ENCODE peak calls at places on chromosomes 2 and 18, in four cellular contexts. U is stomach, G is GM12878, D is esophagus muscularis mucosa. M is an unnamed sample.
A peak's percentile ranks its signal among the peaks of the same experiment; 100 is the strongest.

GRCh38 chr2:102032368-102033027 is 40.7 kb downstream of the IL1R2 start:
- DNase-seq in U (no peak), D (no peak), G (no peak), M (no peak)

GRCh38 chr2:201860541-201861154 is 54.3 kb downstream of the CDK15 start:
- DNase-seq in G (peak; percentile 43), U (peak; percentile 40), D (no peak), M (no peak)

GRCh38 chr2:83085869-83086268 is 1373.2 kb downstream of the SUCLG1 start:
- DNase-seq in U (no peak), G (no peak), D (no peak), M (no peak)

GRCh38 chr18:4672152-4672551 is 217.0 kb upstream of the DLGAP1 start:
- DNase-seq in D (no peak), U (no peak), G (peak; percentile 9), M (no peak)

GRCh38 chr18:62758591-62758990 is 43.2 kb downstream of the PHLPP1 start:
- DNase-seq in G (no peak), D (no peak), U (no peak), M (no peak)

GRCh38 chr18:55302337-55302833 is 285.6 kb downstream of the TCF4 start:
- DNase-seq in D (no peak), U (no peak), G (no peak), M (peak; percentile 2)

GRCh38 chr2:99389946-99390345 is 52.8 kb downstream of the EIF5B start:
- DNase-seq in U (no peak), G (no peak), D (no peak), M (no peak)

GRCh38 chr2:47735912-47736311 is 47.0 kb upstream of the MSH6 start:
- DNase-seq in G (no peak), U (no peak), D (no peak), M (no peak)

GRCh38 chr18:39622431-39622830 is 2056.8 kb upstream of the CELF4 start:
- DNase-seq in D (no peak), U (no peak), G (no peak), M (no peak)

GRCh38 chr2:179861777-179862117 is 335 bp upstream of the ZNF385B start:
- DNase-seq in G (no peak), U (no peak), D (no peak), M (no peak)

GRCh38 chr2:227154976-227155375 is 9.0 kb downstream of the COL4A4 start:
- DNase-seq in D (peak; percentile 90), G (no peak), U (no peak), M (no peak)

GRCh38 chr2:169438476-169438875 is 40.8 kb upstream of the BBS5 start:
- DNase-seq in G (no peak), D (no peak), U (no peak), M (no peak)

GRCh38 chr18:3179430-3180089 is 40.2 kb downstream of the MYOM1 start:
- DNase-seq in G (peak; percentile 32), U (no peak), D (no peak), M (no peak)

GRCh38 chr2:151543898-151544297 is 134.2 kb downstream of the RIF1 start:
- DNase-seq in U (no peak), G (no peak), D (no peak), M (no peak)

GRCh38 chr2:24830351-24830750 is 37.1 kb downstream of the CENPO start:
- DNase-seq in G (no peak), D (no peak), U (no peak), M (no peak)

GRCh38 chr2:180146541-180146940 is 139.4 kb upstream of the CWC22 start:
- DNase-seq in U (no peak), D (no peak), G (no peak), M (no peak)

GRCh38 chr2:192195548-192196418 is 1.1 kb upstream of the TMEFF2 start:
- DNase-seq in U (peak; percentile 25), G (no peak), D (no peak), M (peak; percentile 19)

GRCh38 chr2:97931118-97931850 is 64.5 kb downstream of the TMEM131 start:
- DNase-seq in D (no peak), U (no peak), G (no peak), M (no peak)

GRCh38 chr18:3468833-3469232 is 18.9 kb downstream of the TGIF1 start:
- DNase-seq in U (no peak), G (no peak), D (peak; percentile 42), M (peak; percentile 46)

GRCh38 chr2:127011796-127012195 is 95.2 kb downstream of the BIN1 start:
- DNase-seq in D (no peak), U (no peak), G (no peak), M (no peak)

GRCh38 chr18:28163201-28163778 is 13.6 kb downstream of the CDH2 start:
- DNase-seq in D (no peak), G (no peak), U (no peak), M (no peak)

GRCh38 chr2:72932045-72932444 is 14.7 kb downstream of the EMX1 start:
- DNase-seq in U (no peak), D (no peak), G (no peak), M (no peak)

GRCh38 chr18:37282386-37283037 is 283.1 kb downstream of the CELF4 start:
- DNase-seq in D (no peak), U (no peak), G (no peak), M (no peak)

GRCh38 chr2:240395896-240396622 is 39.4 kb upstream of the GPC1 start:
- DNase-seq in D (no peak), G (no peak), U (no peak), M (no peak)

GRCh38 chr2:217105733-217106649 is 246.1 kb upstream of the TNP1 start:
- DNase-seq in U (no peak), G (no peak), D (peak; percentile 91), M (no peak)

GRCh38 chr2:38466409-38466808 is 89.3 kb upstream of the ATL2 start:
- DNase-seq in G (no peak), U (no peak), D (no peak), M (no peak)

GRCh38 chr2:38464971-38465788 is 88.1 kb upstream of the ATL2 start:
- DNase-seq in U (no peak), D (no peak), G (no peak), M (no peak)

GRCh38 chr2:38467768-38468463 is 90.8 kb upstream of the ATL2 start:
- DNase-seq in D (no peak), U (no peak), G (no peak), M (no peak)

GRCh38 chr2:38465789-38466127 is 88.7 kb upstream of the ATL2 start:
- DNase-seq in G (no peak), D (no peak), U (peak; percentile 55), M (no peak)

DNA sequence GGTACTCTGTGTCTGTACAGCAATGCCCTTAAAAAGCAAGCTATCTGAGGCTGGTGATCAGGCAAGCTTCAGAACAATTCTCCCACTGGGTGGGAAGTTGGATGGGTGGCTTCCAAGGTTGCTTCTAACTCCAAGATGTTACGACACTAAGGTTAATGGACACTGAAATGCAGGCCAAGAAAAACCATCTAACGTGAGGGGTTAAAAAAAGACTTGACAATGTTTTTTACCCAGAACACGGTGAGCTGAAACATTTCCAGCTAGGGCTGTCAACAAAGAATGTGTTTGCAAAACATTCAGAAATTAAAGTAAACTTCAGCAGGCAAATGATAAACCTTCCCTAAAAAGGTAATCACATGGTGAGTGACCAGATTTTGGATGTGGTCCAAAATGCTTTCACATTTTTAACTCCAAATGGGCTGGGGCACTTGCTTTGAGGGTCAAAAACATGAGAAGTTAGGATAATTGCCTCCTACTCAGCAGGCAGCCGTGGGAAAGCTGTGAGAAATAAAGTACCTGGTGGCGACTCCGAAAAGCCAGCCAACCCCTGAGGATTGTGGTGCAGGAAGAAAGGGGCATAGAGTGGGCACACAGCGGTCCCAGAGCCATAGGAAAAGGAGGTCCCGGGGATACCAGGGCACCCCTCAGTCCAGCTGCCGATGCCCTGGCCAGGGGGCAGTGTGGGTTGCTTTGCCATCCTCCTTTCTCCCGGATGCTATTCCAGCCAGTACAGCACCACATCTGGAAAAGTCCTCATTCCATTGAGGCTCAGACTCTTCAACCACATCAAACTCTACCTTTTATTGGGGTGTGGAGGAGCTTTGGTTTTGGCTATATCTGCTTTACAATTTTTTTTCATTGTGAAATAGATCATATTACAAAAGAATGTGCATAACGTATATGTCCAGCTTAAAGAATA is 90.0 kb upstream of the ATL2 start:
- DNase-seq in G (no peak), D (no peak), U (no peak), M (no peak)
- TF ChIP-seq EP300 in G (no peak), D (peak; percentile 88), U (peak; percentile 58), M (no peak)

DNA sequence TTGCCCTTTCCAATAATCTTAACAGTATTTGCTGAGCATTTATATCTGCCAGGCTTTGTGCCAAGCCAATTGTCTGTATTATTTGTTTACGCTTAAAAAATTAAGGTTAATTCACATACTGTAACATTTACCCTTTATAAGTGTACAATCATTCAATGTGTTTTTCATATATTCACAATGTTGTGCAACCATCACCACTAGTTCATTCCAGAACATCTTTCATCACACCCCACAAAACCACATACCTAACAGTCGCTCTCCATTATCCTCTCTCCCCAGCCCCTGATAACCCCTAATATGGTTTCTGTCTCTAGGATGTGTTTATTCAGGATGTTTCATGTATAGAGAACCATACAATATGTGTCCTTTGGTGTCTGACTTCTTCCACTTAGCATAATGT is 234.1 kb downstream of the INSIG2 start:
- DNase-seq in G (no peak), D (no peak), U (no peak), M (no peak)
- H3K27ac ChIP-seq in G (no peak overlapping the region), D (no peak overlapping the region), U (no peak overlapping the region), M (no peak overlapping the region)

GRCh38 chr2:19711470-19712372 is 190.1 kb downstream of the TTC32 start:
- DNase-seq in G (no peak), D (no peak), U (no peak), M (no peak)
- TF ChIP-seq POLR2AphosphoS5 in G (no peak), D (peak; percentile 53), U (peak; percentile 23), M (no peak)

DNA sequence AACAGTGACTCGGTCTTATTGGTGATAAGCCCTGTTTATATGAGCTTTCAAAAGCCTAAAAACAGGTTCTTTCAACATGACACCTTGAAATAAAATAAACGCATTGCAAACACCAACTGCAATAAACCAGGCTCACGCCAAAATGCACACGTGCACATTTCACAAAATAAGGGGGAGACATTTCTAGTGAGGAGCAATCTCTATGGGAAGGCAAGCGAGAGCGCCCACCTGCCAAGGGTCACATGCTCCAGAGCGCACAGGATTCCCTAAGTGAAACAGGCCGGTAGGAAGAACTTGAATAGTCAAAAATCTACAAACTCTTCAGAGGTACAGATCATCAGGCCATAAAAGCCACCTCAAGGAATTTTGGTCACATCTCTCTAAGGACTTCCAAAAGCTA is 1.9 kb downstream of the PID1 start:
- DNase-seq in G (no peak), U (no peak), D (no peak), M (no peak)
- TF ChIP-seq EP300 in G (no peak), U (no peak), D (no peak), M (no peak)

GRCh38 chr2:39266139-39266805 is 22.5 kb upstream of the CDKL4 start:
- DNase-seq in G (peak; percentile 53), D (no peak), U (no peak), M (no peak)
- H3K27ac ChIP-seq in G (peak overlapping the region; percentile 14), D (no peak overlapping the region), U (no peak overlapping the region), M (no peak overlapping the region)

M was measured in upper lobe of left lung.